ENCODE peak calls at places on chromosomes 6 and 20, in nine cellular contexts. G, F, B, U, D, Q, A, R and E are unnamed samples.

GRCh38 chr6:121826156-121826810 is 390.8 kb downstream of the GJA1 start:
- DNase-seq in G (peak; percentile 84), F (peak; percentile 72), B (no peak), U (no peak), D (peak; percentile 80), Q (peak; percentile 35), A (no peak), R (no peak), E (peak; percentile 88)

GRCh38 chr6:138477913-138478539 is 21.3 kb downstream of the NHSL1 start:
- DNase-seq in G (no peak), F (no peak), B (no peak), U (no peak), D (no peak), Q (no peak), A (no peak), R (no peak), E (peak; percentile 7)

GRCh38 chr20:37226889-37227288 is 34.7 kb downstream of the GHRH start:
- DNase-seq in G (no peak), F (no peak), B (peak; percentile 82), U (no peak), D (peak; percentile 73), Q (no peak), A (peak; percentile 53), R (peak; percentile 47), E (no peak)

GRCh38 chr6:168376811-168377480 is 57.4 kb upstream of the DACT2 start:
- DNase-seq in G (no peak), F (no peak), B (peak; percentile 59), U (no peak), D (no peak), Q (no peak), A (no peak), R (no peak), E (no peak)

GRCh38 chr6:147204843-147205311 is 660 bp downstream of the STXBP5 start:
- DNase-seq in G (peak; percentile 11), F (no peak), B (no peak), U (no peak), D (no peak), Q (no peak), A (no peak), R (no peak), E (no peak)

GRCh38 chr20:18926972-18927371 is 113.4 kb downstream of the SCP2D1 start:
- DNase-seq in G (no peak), F (no peak), B (no peak), U (no peak), D (no peak), Q (no peak), A (no peak), R (no peak), E (no peak)

GRCh38 chr6:43444601-43445000 is 10.7 kb downstream of the DLK2 start:
- DNase-seq in G (no peak), F (no peak), B (no peak), U (no peak), D (no peak), Q (no peak), A (no peak), R (no peak), E (no peak)

GRCh38 chr6:57226221-57226620 is 4.1 kb upstream of the RAB23 start:
- DNase-seq in G (no peak), F (no peak), B (no peak), U (no peak), D (no peak), Q (no peak), A (no peak), R (no peak), E (no peak)

GRCh38 chr6:157088841-157089240 is 234.5 kb downstream of the TMEM242 start:
- DNase-seq in G (no peak), F (no peak), B (no peak), U (no peak), D (no peak), Q (no peak), A (no peak), R (no peak), E (no peak)

DNA sequence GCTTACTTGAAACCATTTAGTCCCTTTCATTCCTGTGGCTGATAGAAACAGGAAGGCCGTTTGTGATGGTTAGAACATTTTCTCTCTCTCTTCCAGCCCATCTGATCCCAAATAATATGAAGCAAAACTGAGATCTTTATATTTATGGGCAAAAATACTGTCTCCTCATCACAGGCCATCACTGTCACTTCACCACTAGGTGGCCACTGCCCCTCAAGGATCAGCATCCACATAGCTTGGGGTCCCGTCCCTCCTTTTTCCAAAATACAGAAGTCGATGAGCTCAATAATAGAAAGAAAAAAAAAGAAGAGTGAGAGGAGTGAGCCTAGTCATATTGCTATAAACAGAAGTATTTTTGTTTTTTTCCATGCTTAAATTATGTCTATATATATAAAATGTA is 46.4 kb upstream of the LAMP5 start:
- DNase-seq in G (no peak), F (no peak), B (no peak), U (peak; percentile 62), D (no peak), Q (peak; percentile 16), A (no peak), R (no peak), E (no peak)
- TF ChIP-seq CTCF in G (peak; percentile 25), F (peak; percentile 20), B (no peak), U (peak; percentile 91), D (peak; percentile 56), Q (peak; percentile 61), A (peak; percentile 11), R (peak; percentile 45), E (peak; percentile 81)

GRCh38 chr20:34172926-34173325 is 60.9 kb upstream of the EIF2S2 start:
- DNase-seq in G (no peak), F (no peak), B (no peak), U (no peak), D (no peak), Q (no peak), A (no peak), R (no peak), E (no peak)
- TF ChIP-seq CTCF in G (no peak), F (no peak), B (no peak), U (no peak), D (no peak), Q (no peak), A (no peak), R (no peak), E (no peak)

DNA sequence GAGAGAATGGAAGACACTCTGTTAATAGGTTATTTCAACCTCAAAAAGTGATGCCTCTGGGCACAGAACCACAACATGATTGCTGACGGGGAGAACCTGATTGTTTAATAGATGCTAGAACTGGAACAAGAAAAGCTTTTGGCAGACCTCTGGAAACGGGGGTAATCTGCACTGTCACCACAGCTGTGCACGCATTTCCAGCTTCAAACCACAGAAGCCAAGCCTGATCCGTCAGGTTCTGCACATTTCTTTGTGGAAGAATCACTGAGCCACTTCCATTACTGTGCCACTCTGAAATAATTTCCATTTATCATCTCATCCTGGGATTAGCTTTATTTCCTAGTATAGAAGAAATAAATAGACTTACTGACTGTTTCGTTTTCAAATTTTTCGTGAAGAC is 309.3 kb downstream of the FARS2 start:
- DNase-seq in G (no peak), F (no peak), B (no peak), U (no peak), D (no peak), Q (no peak), A (no peak), R (no peak), E (no peak)
- TF ChIP-seq CTCF in G (no peak), F (no peak), B (no peak), U (no peak), D (no peak), Q (no peak), A (no peak), R (no peak), E (no peak)

GRCh38 chr20:31605902-31606677 is 1.0 kb downstream of the ID1 start:
- DNase-seq in G (peak; percentile 56), F (no peak), B (peak; percentile 72), U (peak; percentile 65), D (peak; percentile 34), Q (no peak), A (peak; percentile 58), R (peak; percentile 37), E (no peak)

GRCh38 chr20:31608256-31608980 is 3.3 kb downstream of the ID1 start:
- DNase-seq in G (peak; percentile 92), F (peak; percentile 91), B (peak; percentile 87), U (peak; percentile 100), D (peak; percentile 85), Q (peak; percentile 95), A (peak; percentile 93), R (peak; percentile 80), E (peak; percentile 45)

GRCh38 chr20:31606678-31606927 is 1.5 kb downstream of the ID1 start:
- DNase-seq in G (no peak), F (no peak), B (no peak), U (peak; percentile 88), D (no peak), Q (no peak), A (no peak), R (no peak), E (no peak)

GRCh38 chr20:31607640-31608255 is 2.7 kb downstream of the ID1 start:
- DNase-seq in G (no peak), F (peak; percentile 43), B (no peak), U (no peak), D (peak; percentile 54), Q (peak; percentile 42), A (no peak), R (no peak), E (peak; percentile 60)

GRCh38 chr20:31606928-31607639 is 2.0 kb downstream of the ID1 start:
- DNase-seq in G (peak; percentile 78), F (peak; percentile 93), B (no peak), U (peak; percentile 67), D (peak; percentile 92), Q (peak; percentile 80), A (peak; percentile 57), R (peak; percentile 34), E (peak; percentile 88)
- TF ChIP-seq CTCF in G (no peak), F (no peak), B (no peak), U (no peak), D (no peak), Q (no peak), A (no peak), R (no peak), E (no peak)

DNA sequence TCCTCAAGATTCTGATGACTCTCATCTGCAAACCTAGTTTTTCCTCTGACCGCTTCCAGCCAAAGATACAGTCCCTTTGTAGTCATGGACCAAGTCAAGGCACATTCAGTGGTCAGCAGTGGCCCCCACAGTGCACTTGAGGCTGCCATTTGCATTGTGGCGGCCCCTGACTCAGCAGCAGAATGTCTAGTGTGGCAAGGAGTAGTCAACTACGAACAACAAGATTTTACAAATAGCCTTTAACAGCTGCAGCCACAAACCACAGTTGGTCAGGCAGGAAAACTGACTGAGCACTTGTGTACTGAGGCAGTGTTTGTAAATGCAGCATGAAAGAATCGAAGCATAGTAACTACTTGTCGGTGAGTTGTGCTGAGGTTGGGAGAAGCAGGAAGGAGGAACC is 49.6 kb downstream of the SLC2A12 start:
- DNase-seq in G (no peak), F (no peak), B (no peak), U (no peak), D (no peak), Q (no peak), A (no peak), R (no peak), E (no peak)
- TF ChIP-seq CTCF in G (no peak), F (no peak), B (no peak), U (no peak), D (no peak), Q (no peak), A (no peak), R (no peak), E (no peak)